ENCODE peak calls at places on chromosomes 5 and 9, in six cellular contexts. U is astrocyte of the spinal cord; J is BJ; Q is CD4-positive, alpha-beta memory T cell; G is GM12892; C is KG1. A is an unnamed sample.

GRCh38 chr5:100826133-100826532 is 76.9 kb downstream of the ST8SIA4 start:
- DNase-seq in U (no peak), J (no peak), Q (no peak), G (no peak), C (no peak), A (no peak)

GRCh38 chr5:107419498-107419897 is 251.2 kb downstream of the EFNA5 start:
- DNase-seq in U (no peak), J (no peak), Q (no peak), G (no peak), C (no peak), A (no peak)

GRCh38 chr9:93123561-93124283 is 10.3 kb downstream of the NINJ1 start:
- DNase-seq in U (no peak), J (no peak), Q (peak; percentile 39), G (no peak), C (no peak), A (no peak)

GRCh38 chr5:123511290-123511647 is 708 bp upstream of the CSNK1G3 start:
- DNase-seq in U (peak; percentile 70), J (no peak), Q (no peak), G (no peak), C (no peak), A (peak; percentile 69)

GRCh38 chr5:120252839-120253238 is 211.3 kb upstream of the PRR16 start:
- DNase-seq in U (peak; percentile 34), J (no peak), Q (no peak), G (no peak), C (no peak), A (no peak)

GRCh38 chr5:174837919-174838902 is 113.8 kb downstream of the MSX2 start:
- DNase-seq in U (peak; percentile 23), J (peak; percentile 93), Q (no peak), G (no peak), C (no peak), A (peak; percentile 79)

GRCh38 chr9:127877566-127877998 is at the start of gene AK1:
- DNase-seq in U (peak; percentile 51), J (no peak), Q (peak; percentile 30), G (no peak), C (no peak), A (peak; percentile 89)

GRCh38 chr5:17378346-17378984 is 119.6 kb upstream of the TAF11L2 start:
- DNase-seq in U (peak; percentile 67), J (peak; percentile 52), Q (no peak), G (no peak), C (no peak), A (peak; percentile 82)

GRCh38 chr5:143201589-143201988 is 201.9 kb downstream of the NR3C1 start:
- DNase-seq in U (no peak), J (no peak), Q (no peak), G (no peak), C (no peak), A (peak; percentile 75)

GRCh38 chr5:172852490-172853354 is 18.7 kb downstream of the ERGIC1 start:
- DNase-seq in U (peak; percentile 32), J (no peak), Q (no peak), G (no peak), C (no peak), A (no peak)

GRCh38 chr5:97629281-97629680 is 446.2 kb upstream of the RIOK2 start:
- DNase-seq in U (peak; percentile 40), J (peak; percentile 39), Q (no peak), G (no peak), C (no peak), A (peak; percentile 85)

GRCh38 chr5:147578228-147579024 is 68.6 kb upstream of the DPYSL3 start:
- DNase-seq in U (peak; percentile 78), J (no peak), Q (no peak), G (no peak), C (no peak), A (peak; percentile 89)

GRCh38 chr5:56269216-56269927 is 36.2 kb upstream of the ANKRD55 start:
- DNase-seq in U (peak; percentile 61), J (no peak), Q (peak; percentile 39), G (no peak), C (peak; percentile 20), A (peak; percentile 85)

GRCh38 chr5:53820802-53821171 is 260.3 kb downstream of the NDUFS4 start:
- DNase-seq in U (no peak), J (no peak), Q (no peak), G (peak; percentile 16), C (no peak), A (no peak)

GRCh38 chr5:128305341-128305740 is 221.8 kb downstream of the SLC12A2 start:
- DNase-seq in U (no peak), J (no peak), Q (no peak), G (no peak), C (no peak), A (no peak)

GRCh38 chr5:172523146-172523745 is 68.9 kb upstream of the SH3PXD2B start:
- DNase-seq in U (no peak), J (no peak), Q (no peak), G (no peak), C (no peak), A (no peak)

GRCh38 chr9:9612270-9612669 is 1000.5 kb downstream of the PTPRD start:
- DNase-seq in U (no peak), J (no peak), Q (no peak), G (no peak), C (no peak), A (no peak)

GRCh38 chr5:76104027-76104426 is 20.8 kb downstream of the SV2C start:
- DNase-seq in U (peak; percentile 27), J (no peak), Q (peak; percentile 35), G (no peak), C (peak; percentile 51), A (peak; percentile 23)